ENCODE peak calls at places on chromosomes 16 and 17, in nine cellular contexts. H, I, L, G, Z, C, R, F and X are unnamed samples.

GRCh38 chr17:65994679-65995078 is 197.3 kb downstream of the CEP112 start:
- DNase-seq in H (no peak), I (no peak), L (no peak), G (no peak), Z (no peak), C (no peak), R (no peak), F (no peak), X (no peak)

GRCh38 chr16:23434380-23434779 is 18.6 kb downstream of the COG7 start:
- DNase-seq in H (no peak), I (peak), L (peak), G (peak), Z (no peak), C (no peak), R (no peak), F (peak), X (peak)

GRCh38 chr17:56815711-56816110 is 18.0 kb downstream of the C17orf67 start:
- DNase-seq in H (no peak), I (no peak), L (peak), G (no peak), Z (no peak), C (no peak), R (no peak), F (peak), X (no peak)

GRCh38 chr17:10622610-10623485 is 34.3 kb downstream of the MYH3 start:
- DNase-seq in H (no peak), I (no peak), L (no peak), G (no peak), Z (no peak), C (no peak), R (no peak), F (no peak), X (no peak)

GRCh38 chr16:80804451-80805383 is at the start of gene CDYL2:
- DNase-seq in H (peak), I (peak), L (peak), G (peak), Z (no peak), C (no peak), R (peak), F (peak), X (peak)

GRCh38 chr17:19275457-19276082 is 38.4 kb downstream of the EPN2 start:
- DNase-seq in H (no peak), I (no peak), L (no peak), G (no peak), Z (no peak), C (no peak), R (no peak), F (no peak), X (no peak)

GRCh38 chr16:51881731-51882130 is 665.2 kb downstream of the TOX3 start:
- DNase-seq in H (no peak), I (no peak), L (peak), G (no peak), Z (no peak), C (no peak), R (no peak), F (peak), X (no peak)

GRCh38 chr16:22645868-22646267 is 135.2 kb downstream of the NPIPB5 start:
- DNase-seq in H (peak), I (no peak), L (no peak), G (no peak), Z (no peak), C (no peak), R (no peak), F (no peak), X (no peak)

GRCh38 chr17:75549246-75550138 is 24.0 kb downstream of the LLGL2 start:
- DNase-seq in H (peak), I (peak), L (no peak), G (no peak), Z (no peak), C (no peak), R (no peak), F (no peak), X (no peak)

GRCh38 chr16:85313541-85314208 is 201.4 kb upstream of the CIBAR2 start:
- DNase-seq in H (no peak), I (no peak), L (peak), G (peak), Z (no peak), C (no peak), R (no peak), F (peak), X (no peak)

GRCh38 chr17:58527949-58528348 is 13.5 kb upstream of the MTMR4 start:
- DNase-seq in H (no peak), I (no peak), L (peak), G (no peak), Z (peak), C (no peak), R (no peak), F (no peak), X (no peak)

GRCh38 chr16:46690281-46691178 is 1.1 kb downstream of the ORC6 start:
- DNase-seq in H (no peak), I (peak), L (peak), G (peak), Z (no peak), C (no peak), R (no peak), F (peak), X (no peak)

GRCh38 chr17:31389673-31390381 is 1.6 kb upstream of the RAB11FIP4 start:
- DNase-seq in H (peak), I (no peak), L (no peak), G (no peak), Z (no peak), C (no peak), R (no peak), F (no peak), X (peak)

GRCh38 chr17:7146115-7146514 is 31.5 kb upstream of the ASGR2 start:
- DNase-seq in H (no peak), I (peak), L (no peak), G (no peak), Z (no peak), C (no peak), R (no peak), F (no peak), X (no peak)

GRCh38 chr16:69186642-69187386 is at the start of gene SNTB2:
- DNase-seq in H (peak), I (peak), L (peak), G (peak), Z (peak), C (peak), R (peak), F (peak), X (peak)

DNA sequence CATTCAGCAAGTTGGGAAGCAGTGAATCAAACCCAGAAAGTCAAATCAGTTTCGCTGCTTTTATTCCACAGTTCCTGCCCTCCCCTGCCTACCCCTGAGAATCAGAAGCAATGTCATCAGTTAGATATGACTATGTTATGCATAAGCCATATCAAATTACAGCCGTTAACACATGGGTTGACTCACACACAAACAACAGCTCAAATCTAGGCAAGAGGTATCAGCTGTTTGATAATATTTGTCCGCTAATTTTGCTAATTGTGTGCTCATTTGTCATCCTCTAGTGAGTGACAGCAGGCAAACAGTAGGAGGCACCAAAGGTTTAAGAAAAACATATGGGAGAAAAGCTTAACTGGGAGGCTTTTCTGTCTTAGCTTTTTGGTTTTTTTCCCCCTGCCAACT is 327.4 kb upstream of the CCL2 start:
- DNase-seq in H (no peak), I (peak), L (no peak), G (no peak), Z (no peak), C (no peak), R (no peak), F (peak), X (peak)
- TF ChIP-seq CTCF in H (peak), I (peak), L (no peak), G (peak), Z (no peak), C (no peak), R (no peak), F (no peak), X (peak)

GRCh38 chr17:34565715-34566114 is 13.7 kb upstream of the TMEM132E start:
- DNase-seq in H (no peak), I (no peak), L (no peak), G (no peak), Z (no peak), C (no peak), R (no peak), F (no peak), X (no peak)

GRCh38 chr17:34566873-34567272 is 12.5 kb upstream of the TMEM132E start:
- DNase-seq in H (no peak), I (no peak), L (no peak), G (no peak), Z (no peak), C (no peak), R (no peak), F (no peak), X (no peak)

GRCh38 chr17:34566201-34566600 is 13.2 kb upstream of the TMEM132E start:
- DNase-seq in H (no peak), I (no peak), L (no peak), G (no peak), Z (no peak), C (no peak), R (no peak), F (no peak), X (no peak)

GRCh38 chr17:34561328-34561727 is 18.1 kb upstream of the TMEM132E start:
- DNase-seq in H (no peak), I (no peak), L (no peak), G (no peak), Z (no peak), C (no peak), R (no peak), F (no peak), X (no peak)

DNA sequence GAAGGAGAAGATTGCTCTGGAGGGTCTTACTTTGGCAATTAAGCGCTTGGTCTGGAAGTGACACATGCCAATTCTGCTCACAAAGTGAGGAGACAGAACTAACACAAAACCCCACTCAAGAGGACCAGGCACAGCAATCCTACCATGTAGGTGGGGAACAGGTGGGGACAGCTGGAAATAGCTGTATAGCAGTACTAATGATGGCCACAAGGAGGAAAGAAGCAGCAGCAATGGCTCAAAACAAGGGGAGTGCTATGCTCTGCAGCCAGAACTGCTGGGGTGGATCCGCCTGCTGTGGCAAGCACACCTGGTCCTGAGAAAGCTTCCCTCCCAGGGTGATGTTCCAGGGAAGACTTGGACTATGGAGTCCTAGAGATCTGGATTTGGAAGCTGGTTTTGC is 17.0 kb upstream of the TMEM132E start:
- DNase-seq in H (peak), I (peak), L (no peak), G (peak), Z (no peak), C (no peak), R (no peak), F (no peak), X (no peak)
- TF ChIP-seq CTCF in H (peak), I (peak), L (peak), G (peak), Z (peak), C (peak), R (peak), F (peak), X (peak)

DNA sequence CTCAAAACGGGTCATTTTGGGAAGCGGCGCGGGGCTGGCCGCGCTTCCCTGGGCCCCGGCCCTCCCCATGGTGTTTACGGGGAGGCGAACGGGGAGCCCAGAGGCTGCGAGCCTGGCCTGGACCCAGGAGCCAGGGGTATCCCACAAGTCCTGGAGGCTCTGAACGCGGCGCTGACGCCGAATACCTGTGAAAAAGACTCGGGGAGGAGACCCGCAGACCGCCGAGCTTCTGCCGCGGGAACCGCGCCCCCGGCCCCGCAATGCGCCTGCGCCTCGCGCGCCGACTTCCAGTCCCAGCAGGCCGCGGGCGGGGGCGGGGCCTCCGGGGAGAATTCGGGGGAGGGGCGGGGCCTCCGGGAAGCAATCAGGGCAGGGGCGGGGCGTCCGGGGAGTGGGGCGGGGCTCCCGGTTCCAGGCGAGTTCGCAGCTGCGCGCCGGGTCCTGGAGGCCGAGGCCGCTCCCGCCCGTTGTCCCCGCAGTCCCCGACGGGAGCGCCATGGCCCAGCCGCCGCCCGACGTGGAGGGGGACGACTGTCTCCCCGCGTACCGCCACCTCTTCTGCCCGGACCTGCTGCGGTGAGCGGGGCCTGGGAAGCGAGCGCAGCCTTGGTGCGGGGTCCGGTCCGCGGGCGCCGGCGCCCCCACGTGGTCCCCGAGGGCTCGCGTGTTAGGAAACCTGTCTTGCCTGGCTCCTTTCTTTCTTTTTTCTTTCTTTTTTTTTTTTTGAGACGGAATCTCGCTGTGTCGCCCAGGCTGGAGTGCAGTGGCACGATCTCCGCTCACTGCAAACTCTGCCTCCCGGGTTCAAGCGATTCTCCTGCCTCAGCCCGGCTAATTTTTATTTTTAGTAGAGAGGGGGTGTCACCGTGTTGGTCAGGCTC is at the start of gene DECR2:
- DNase-seq in H (peak), I (peak), L (peak), G (peak), Z (peak), C (peak), R (peak), F (peak), X (peak)
- TF ChIP-seq CTCF in H (peak), I (peak), L (no peak), G (peak), Z (peak), C (peak), R (peak), F (peak), X (peak)

DNA sequence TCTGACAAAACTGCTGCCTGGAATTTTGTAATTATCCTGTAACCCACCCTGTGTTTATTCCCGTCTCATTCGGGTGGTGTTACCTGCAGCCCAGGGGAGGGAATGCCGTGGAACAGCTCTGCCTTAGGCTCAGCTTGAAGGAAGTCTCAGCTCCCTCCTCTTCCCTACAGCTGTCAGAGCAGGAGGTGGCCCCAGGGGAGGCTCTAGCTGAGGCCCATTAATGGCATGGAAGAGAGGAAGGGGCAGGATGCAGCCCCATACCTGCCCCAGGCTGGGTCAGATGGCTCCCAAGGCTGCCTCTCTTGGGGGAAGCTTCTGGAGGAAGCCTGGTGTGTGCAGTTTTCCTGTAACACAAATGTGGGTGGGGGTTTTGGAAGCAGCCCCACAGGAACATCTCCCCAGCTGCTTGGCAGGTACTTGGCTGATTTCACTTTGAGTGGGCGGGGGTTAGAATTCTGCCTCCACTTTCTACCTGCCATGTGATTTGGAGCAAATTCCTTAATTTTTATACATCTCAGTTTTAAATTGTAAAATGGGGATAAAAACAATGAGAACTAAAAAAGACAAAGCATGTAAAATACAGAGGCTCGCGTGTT is 103.9 kb downstream of the MGAT5B start:
- DNase-seq in H (no peak), I (no peak), L (no peak), G (no peak), Z (no peak), C (no peak), R (no peak), F (no peak), X (no peak)
- TF ChIP-seq CTCF in H (no peak), I (no peak), L (no peak), G (no peak), Z (no peak), C (no peak), R (no peak), F (no peak), X (no peak)

GRCh38 chr16:73057369-73058210 is 9.7 kb upstream of the ZFHX3 start:
- DNase-seq in H (no peak), I (peak), L (peak), G (peak), Z (no peak), C (no peak), R (no peak), F (no peak), X (peak)
- TF ChIP-seq CTCF in H (peak), I (peak), L (no peak), G (peak), Z (no peak), C (no peak), R (no peak), F (no peak), X (peak)